ENCODE peak calls at places on chromosomes 6 and 20, in four cellular contexts. Y, W, G and H are unnamed samples.

GRCh38 chr6:140401666-140402255 is 1027.3 kb upstream of the CITED2 start:
- DNase-seq in Y (no peak), W (no peak), G (no peak), H (peak; percentile 48)

GRCh38 chr6:148451690-148452089 is 109.1 kb downstream of the SASH1 start:
- DNase-seq in Y (peak; percentile 27), W (no peak), G (no peak), H (no peak)

GRCh38 chr6:166202321-166202733 is 34.7 kb upstream of the TBXT start:
- DNase-seq in Y (no peak), W (no peak), G (no peak), H (no peak)

GRCh38 chr20:3071610-3072529 is at the start of gene OXT:
- DNase-seq in Y (peak; percentile 65), W (no peak), G (peak; percentile 81), H (no peak)

GRCh38 chr20:64205611-64206026 is 41.4 kb downstream of the MYT1 start:
- DNase-seq in Y (no peak), W (no peak), G (no peak), H (no peak)

GRCh38 chr6:2917065-2917464 is 14.0 kb upstream of the SERPINB9 start:
- DNase-seq in Y (no peak), W (no peak), G (peak; percentile 64), H (no peak)

GRCh38 chr6:19478992-19479391 is 358.2 kb upstream of the ID4 start:
- DNase-seq in Y (no peak), W (peak; percentile 23), G (no peak), H (peak; percentile 73)

GRCh38 chr6:51725155-51725554 is 362.3 kb downstream of the PKHD1 start:
- DNase-seq in Y (no peak), W (no peak), G (no peak), H (no peak)

GRCh38 chr20:58888521-58889333 is 36.2 kb downstream of the GNAS start:
- DNase-seq in Y (peak; percentile 84), W (peak; percentile 83), G (peak; percentile 90), H (peak; percentile 60)

GRCh38 chr20:57795347-57795697 is 85.5 kb upstream of the PMEPA1 start:
- DNase-seq in Y (no peak), W (no peak), G (no peak), H (peak; percentile 61)

GRCh38 chr6:105021399-105021798 is 64.5 kb downstream of the LIN28B start:
- DNase-seq in Y (no peak), W (no peak), G (no peak), H (no peak)

GRCh38 chr20:50305636-50306477 is 115.2 kb downstream of the CEBPB start:
- DNase-seq in Y (no peak), W (peak; percentile 66), G (no peak), H (no peak)

GRCh38 chr6:1240766-1241165 is 71.1 kb upstream of the FOXQ1 start:
- DNase-seq in Y (no peak), W (no peak), G (no peak), H (no peak)

GRCh38 chr6:164006459-164006858 is 591.9 kb downstream of the QKI start:
- DNase-seq in Y (no peak), W (no peak), G (no peak), H (no peak)

GRCh38 chr20:64136004-64136710 is 28.1 kb upstream of the MYT1 start:
- DNase-seq in Y (no peak), W (no peak), G (no peak), H (no peak)

GRCh38 chr6:140480852-140481251 is 1106.4 kb upstream of the CITED2 start:
- DNase-seq in Y (no peak), W (no peak), G (no peak), H (peak; percentile 31)

GRCh38 chr6:107607109-107607508 is 117.2 kb downstream of the SOBP start:
- DNase-seq in Y (no peak), W (no peak), G (no peak), H (no peak)

GRCh38 chr20:17912916-17913315 is 55.7 kb downstream of the SNX5 start:
- DNase-seq in Y (no peak), W (no peak), G (no peak), H (no peak)

GRCh38 chr20:36340593-36340990 is 34.5 kb downstream of the DLGAP4 start:
- DNase-seq in Y (no peak), W (no peak), G (no peak), H (no peak)

GRCh38 chr20:25032478-25033183 is 25.3 kb downstream of the ACSS1 start:
- DNase-seq in Y (no peak), W (no peak), G (peak; percentile 35), H (peak; percentile 29)

GRCh38 chr6:87925373-87926060 is 122.1 kb upstream of the SPACA1 start:
- DNase-seq in Y (no peak), W (no peak), G (no peak), H (no peak)

GRCh38 chr20:1381753-1382591 is 10.9 kb downstream of the FKBP1A start:
- DNase-seq in Y (no peak), W (no peak), G (no peak), H (peak; percentile 22)

GRCh38 chr20:44910690-44911262 is 916 bp downstream of the PABPC1L start:
- DNase-seq in Y (no peak), W (no peak), G (peak; percentile 45), H (no peak)

GRCh38 chr6:110341671-110342304 is 16.4 kb downstream of the METTL24 start:
- DNase-seq in Y (no peak), W (peak; percentile 58), G (peak; percentile 79), H (no peak)

GRCh38 chr6:15248451-15249370 is 2.8 kb downstream of the JARID2 start:
- DNase-seq in Y (peak; percentile 94), W (peak; percentile 98), G (peak; percentile 97), H (peak; percentile 91)

GRCh38 chr20:49563015-49563980 is 4.6 kb downstream of the PTGIS start:
- DNase-seq in Y (no peak), W (no peak), G (no peak), H (no peak)

GRCh38 chr6:153001767-153002612 is 519 bp downstream of the MTRF1L start:
- DNase-seq in Y (peak; percentile 18), W (peak; percentile 52), G (peak; percentile 42), H (no peak)

GRCh38 chr6:90028995-90029635 is 134.8 kb downstream of the GJA10 start:
- DNase-seq in Y (peak; percentile 40), W (no peak), G (peak; percentile 21), H (no peak)

GRCh38 chr6:80508885-80509630 is 402.6 kb downstream of the BCKDHB start:
- DNase-seq in Y (no peak), W (peak; percentile 69), G (no peak), H (no peak)